ENCODE peak calls at places on chromosome 4, in six cellular contexts. D is brain microvascular endothelial cell, X is HCT116, T is IMR-90, I is AG10803, L is prostate gland. G is an unnamed sample.
A peak's percentile ranks its signal among the peaks of the same experiment; 100 is the strongest.

GRCh38 chr4:10115271-10115656 is 1.3 kb downstream of the WDR1 start:
- DNase-seq in T (peak; percentile 60), L (no peak), D (no peak), X (no peak), I (peak; percentile 69), G (no peak)

GRCh38 chr4:46765465-46765864 is 143.6 kb downstream of the COX7B2 start:
- DNase-seq in T (no peak), X (no peak), L (no peak), D (no peak), I (no peak), G (no peak)

GRCh38 chr4:75244325-75244724 is 269.9 kb downstream of the RCHY1 start:
- DNase-seq in T (no peak), I (no peak), D (no peak), X (no peak), L (no peak), G (no peak)

GRCh38 chr4:108325561-108325960 is 156.8 kb upstream of the LEF1 start:
- DNase-seq in X (no peak), I (no peak), T (no peak), D (no peak), L (no peak), G (no peak)

GRCh38 chr4:157992948-157993839 is 179.6 kb downstream of the GASK1B start:
- DNase-seq in I (no peak), L (no peak), X (no peak), T (no peak), D (no peak), G (no peak)

GRCh38 chr4:114383721-114384120 is 214.9 kb upstream of the UGT8 start:
- DNase-seq in I (peak; percentile 88), X (peak; percentile 34), D (peak; percentile 91), T (peak; percentile 96), L (no peak), G (peak; percentile 88)

GRCh38 chr4:186715077-186715476 is 8.6 kb downstream of the FAT1 start:
- DNase-seq in T (no peak), I (no peak), X (no peak), D (no peak), L (no peak), G (no peak)

GRCh38 chr4:80197601-80198444 is 520 bp downstream of the PRDM8 start:
- DNase-seq in D (no peak), I (no peak), X (no peak), L (no peak), T (no peak), G (no peak)

GRCh38 chr4:158624889-158625478 is 46.7 kb downstream of the C4orf46 start:
- DNase-seq in T (peak; percentile 73), X (peak; percentile 58), D (no peak), I (peak; percentile 73), L (no peak), G (peak; percentile 11)

GRCh38 chr4:98996056-98996941 is 778 bp downstream of the METAP1 start:
- DNase-seq in L (no peak), T (peak; percentile 55), D (peak; percentile 23), X (no peak), I (peak; percentile 22), G (no peak)

GRCh38 chr4:109007976-109008375 is 245.1 kb upstream of the ETNPPL start:
- DNase-seq in L (no peak), T (no peak), I (no peak), X (no peak), D (no peak), G (no peak)

GRCh38 chr4:100494166-100494565 is 23.7 kb downstream of the EMCN start:
- DNase-seq in T (peak; percentile 35), D (no peak), L (no peak), I (peak; percentile 64), X (no peak), G (no peak)

GRCh38 chr4:23902203-23902602 is 12.4 kb upstream of the PPARGC1A start:
- DNase-seq in X (no peak), T (no peak), L (no peak), D (no peak), I (no peak), G (no peak)

GRCh38 chr4:136505020-136505419 is 1027.3 kb downstream of the PCDH18 start:
- DNase-seq in I (no peak), L (no peak), X (no peak), T (no peak), D (no peak), G (no peak)

GRCh38 chr4:139177049-139177887 is at the start of gene ELF2:
- DNase-seq in D (peak; percentile 79), X (peak; percentile 73), T (peak; percentile 84), L (peak; percentile 95), I (peak; percentile 88), G (peak; percentile 68)

GRCh38 chr4:54165011-54165410 is 64.1 kb upstream of the PDGFRA start:
- DNase-seq in L (no peak), D (no peak), I (no peak), X (no peak), T (no peak), G (no peak)

GRCh38 chr4:3287271-3287971 is 5.4 kb upstream of the RGS12 start:
- DNase-seq in T (no peak), D (no peak), I (no peak), L (no peak), X (no peak), G (no peak)

GRCh38 chr4:24260922-24261581 is 323.3 kb downstream of the DHX15 start:
- DNase-seq in L (no peak), D (no peak), X (no peak), I (no peak), T (no peak), G (no peak)

GRCh38 chr4:8083086-8083825 is 75.4 kb downstream of the ABLIM2 start:
- DNase-seq in L (no peak), D (no peak), X (no peak), I (no peak), T (no peak), G (no peak)

GRCh38 chr4:64756016-64756415 is 346.8 kb upstream of the TECRL start:
- DNase-seq in I (peak; percentile 17), T (no peak), X (no peak), D (peak; percentile 16), L (no peak), G (peak; percentile 34)

GRCh38 chr4:84503495-84504437 is 4.7 kb upstream of the NKX6-1 start:
- DNase-seq in T (peak; percentile 66), X (peak; percentile 62), I (peak; percentile 62), D (peak; percentile 68), L (peak; percentile 30), G (peak; percentile 28)

GRCh38 chr4:162675661-162676060 is 491.0 kb downstream of the NAF1 start:
- DNase-seq in T (no peak), X (no peak), I (no peak), D (no peak), L (no peak), G (no peak)

GRCh38 chr4:113434247-113434587 is 327.3 kb downstream of the CAMK2D start:
- DNase-seq in X (no peak), T (peak; percentile 39), I (peak; percentile 60), D (no peak), L (no peak), G (peak; percentile 65)

GRCh38 chr4:156581693-156582092 is 389.9 kb downstream of the PDGFC start:
- DNase-seq in L (no peak), I (no peak), X (no peak), T (no peak), D (no peak), G (no peak)

GRCh38 chr4:109434007-109434792 is 585 bp downstream of the SEC24B start:
- DNase-seq in I (no peak), T (peak; percentile 18), X (no peak), L (peak; percentile 24), D (no peak), G (no peak)

GRCh38 chr4:141132689-141133145 is 552 bp downstream of the RNF150 start:
- DNase-seq in X (no peak), T (peak; percentile 29), D (peak; percentile 16), I (peak; percentile 21), L (peak; percentile 29), G (no peak)

GRCh38 chr4:184911310-184911709 is 85.5 kb upstream of the ACSL1 start:
- DNase-seq in T (peak; percentile 40), D (peak; percentile 15), I (peak; percentile 10), X (peak; percentile 23), L (peak; percentile 85), G (peak; percentile 3)

GRCh38 chr4:181612240-181612639 is 631.0 kb upstream of the TENM3 start:
- DNase-seq in X (no peak), D (no peak), T (no peak), L (no peak), I (no peak), G (no peak)

GRCh38 chr4:86706923-86707597 is 112.9 kb downstream of the PTPN13 start:
- DNase-seq in I (peak; percentile 8), T (peak; percentile 11), X (no peak), D (no peak), L (no peak), G (no peak)

GRCh38 chr4:117831060-117831683 is 203.1 kb upstream of the NDST3 start:
- DNase-seq in L (no peak), X (no peak), T (no peak), D (no peak), I (no peak), G (no peak)

GRCh38 chr4:85684676-85685075 is 209.7 kb downstream of the ARHGAP24 start:
- DNase-seq in T (no peak), L (no peak), I (no peak), X (no peak), D (no peak), G (no peak)

GRCh38 chr4:1837069-1837468 is 18.9 kb downstream of the LETM1 start:
- DNase-seq in L (no peak), I (no peak), X (no peak), D (no peak), T (no peak), G (no peak)
- H3K4me3 ChIP-seq in L (no peak overlapping the region), I (no peak overlapping the region), X (no peak overlapping the region), D (no peak overlapping the region), T (no peak overlapping the region), G (no peak overlapping the region)

DNA sequence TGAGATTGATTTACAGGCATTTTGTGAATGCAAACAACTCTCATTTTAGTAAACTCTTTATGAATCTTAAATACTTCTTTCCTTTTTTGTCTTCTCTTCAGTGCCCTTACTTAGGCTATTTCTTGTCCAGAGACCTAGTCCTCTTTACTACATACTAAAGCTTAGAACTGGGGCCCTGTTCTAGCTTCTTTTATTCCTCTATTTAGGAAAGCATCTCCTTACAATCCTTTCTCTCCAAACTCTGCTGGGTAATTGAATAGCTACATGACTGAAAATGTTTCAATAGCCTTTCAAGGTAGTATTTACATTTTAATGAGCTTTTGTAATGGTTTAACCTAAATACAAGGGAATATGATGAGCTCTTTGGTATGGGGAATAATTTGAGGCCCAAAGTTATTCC is 1701.5 kb upstream of the TENM3 start:
- DNase-seq in X (no peak), L (no peak), I (no peak), D (no peak), T (no peak), G (no peak)
- H3K4me3 ChIP-seq in X (no peak overlapping the region), L (no peak overlapping the region), I (no peak overlapping the region), D (no peak overlapping the region), T (no peak overlapping the region), G (no peak overlapping the region)

GRCh38 chr4:102339018-102339417 is 6.3 kb downstream of the SLC39A8 start:
- DNase-seq in T (no peak), D (no peak), I (no peak), L (no peak), X (no peak), G (no peak)
- H3K4me3 ChIP-seq in T (no peak overlapping the region), D (no peak overlapping the region), I (no peak overlapping the region), L (no peak overlapping the region), X (no peak overlapping the region), G (no peak overlapping the region)

DNA sequence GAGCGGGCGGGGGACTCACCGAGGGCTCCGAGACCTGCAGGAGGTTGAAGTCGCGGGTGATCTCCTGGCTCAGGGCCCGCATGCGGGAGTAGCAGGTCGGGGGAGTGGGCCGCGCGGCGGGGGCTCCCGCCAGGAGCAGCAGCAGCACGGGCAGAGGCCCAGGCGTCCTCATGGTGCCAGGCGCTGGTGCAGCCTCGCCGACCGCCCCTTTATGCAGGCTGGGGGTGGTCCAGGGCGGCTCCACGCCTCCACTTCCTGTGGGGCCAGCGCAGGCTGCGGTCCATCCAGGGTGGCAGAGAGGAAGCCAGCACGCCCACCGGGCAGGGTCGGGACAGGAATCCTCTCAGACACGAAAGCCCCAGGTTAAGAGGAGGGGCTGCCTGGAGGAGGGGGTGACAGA is at the start of gene CYTL1:
- DNase-seq in I (no peak), L (no peak), T (no peak), X (no peak), D (no peak), G (no peak)
- H3K4me3 ChIP-seq in I (no peak within 1 kb of the TSS), L (no peak within 1 kb of the TSS), T (peak within 1 kb of the TSS; percentile 30), X (no peak within 1 kb of the TSS), D (peak within 1 kb of the TSS; percentile 49), G (peak within 1 kb of the TSS; percentile 16)